ENCODE peak calls at places on chromosome 18, in five cellular contexts. V, X, J, R and Y are unnamed samples.

GRCh38 chr18:14925281-14925709 is 177.3 kb downstream of the ANKRD30B start:
- DNase-seq in X (no peak), V (no peak), J (no peak), R (no peak), Y (no peak)

GRCh38 chr18:48949051-48949605 is 1.6 kb downstream of the SMAD7 start:
- DNase-seq in X (no peak), R (no peak), V (no peak), J (peak), Y (no peak)

GRCh38 chr18:45320724-45321123 is 294.6 kb upstream of the SLC14A2 start:
- DNase-seq in V (peak), J (no peak), R (no peak), X (no peak), Y (no peak)

GRCh38 chr18:2908166-2908945 is 61.5 kb downstream of the EMILIN2 start:
- DNase-seq in R (no peak), J (no peak), X (no peak), V (no peak), Y (no peak)

GRCh38 chr18:33578371-33579146 is 540 bp downstream of the ASXL3 start:
- DNase-seq in V (no peak), R (no peak), X (no peak), J (peak), Y (no peak)

GRCh38 chr18:49050462-49050861 is 99.7 kb upstream of the SMAD7 start:
- DNase-seq in X (no peak), J (no peak), V (no peak), R (no peak), Y (no peak)

GRCh38 chr18:79789091-79789891 is 8.4 kb upstream of the KCNG2 start:
- DNase-seq in V (no peak), J (no peak), R (no peak), X (peak), Y (no peak)

GRCh38 chr18:10152475-10152874 is 238.7 kb downstream of the VAPA start:
- DNase-seq in X (no peak), V (no peak), J (peak), R (no peak), Y (no peak)

GRCh38 chr18:5467666-5468065 is 76.1 kb downstream of the EPB41L3 start:
- DNase-seq in J (no peak), V (no peak), X (no peak), R (no peak), Y (no peak)

GRCh38 chr18:26545737-26546136 is 2.6 kb downstream of the KCTD1 start:
- DNase-seq in J (no peak), X (no peak), V (no peak), R (no peak), Y (no peak)

GRCh38 chr18:26192233-26192632 is 34.0 kb upstream of the TAF4B start:
- DNase-seq in V (no peak), X (no peak), R (no peak), J (no peak), Y (no peak)

GRCh38 chr18:75638223-75638596 is 210.7 kb upstream of the SMIM21 start:
- DNase-seq in V (peak), J (no peak), R (no peak), X (no peak), Y (peak)

GRCh38 chr18:49884465-49884864 is 71.1 kb upstream of the ACAA2 start:
- DNase-seq in R (no peak), X (no peak), V (no peak), J (no peak), Y (no peak)

GRCh38 chr18:27860011-27860410 is 316.9 kb downstream of the CDH2 start:
- DNase-seq in V (no peak), R (no peak), J (no peak), X (no peak), Y (no peak)

GRCh38 chr18:48300463-48300961 is 108.7 kb downstream of the ZBTB7C start:
- DNase-seq in V (no peak), R (peak), J (peak), X (no peak), Y (no peak)

GRCh38 chr18:54235871-54236270 is 11.4 kb upstream of the MBD2 start:
- DNase-seq in V (no peak), X (no peak), J (no peak), R (no peak), Y (no peak)

GRCh38 chr18:69257861-69258458 is 142.7 kb upstream of the DOK6 start:
- DNase-seq in X (no peak), V (peak), R (no peak), J (no peak), Y (peak)

GRCh38 chr18:58438984-58439311 is 189.9 kb downstream of the ALPK2 start:
- DNase-seq in J (no peak), X (no peak), R (no peak), V (no peak), Y (no peak)

GRCh38 chr18:27922780-27923179 is 254.2 kb downstream of the CDH2 start:
- DNase-seq in X (no peak), R (no peak), J (no peak), V (no peak), Y (no peak)

DNA sequence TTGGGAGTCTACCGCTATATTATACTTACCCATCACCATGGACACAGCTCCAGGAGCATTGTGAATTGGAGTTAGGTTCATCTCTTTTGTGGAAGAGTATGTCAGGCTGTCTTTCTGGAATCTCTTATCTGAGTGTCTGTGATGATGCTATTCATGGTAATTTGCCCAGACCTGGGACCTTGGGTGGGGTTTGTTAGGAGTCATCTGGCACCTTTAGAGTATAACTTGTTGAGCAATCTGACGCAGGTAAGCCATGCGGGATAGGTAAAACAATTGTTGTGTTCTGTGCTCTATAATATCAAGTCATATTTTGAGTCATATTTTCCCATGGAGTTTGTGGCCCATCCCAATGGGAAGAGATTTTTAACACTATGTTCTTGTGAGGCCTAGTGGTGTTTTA is 49.7 kb upstream of the MAPRE2 start:
- DNase-seq in J (no peak), X (no peak), R (no peak), V (no peak), Y (no peak)
- H3K27ac ChIP-seq in J (no peak), X (no peak), R (no peak), V (no peak), Y (no peak)

GRCh38 chr18:61167902-61168301 is 165.3 kb upstream of the CDH20 start:
- DNase-seq in J (no peak), R (no peak), V (no peak), X (no peak), Y (no peak)
- H3K27ac ChIP-seq in J (no peak), R (no peak), V (no peak), X (no peak), Y (no peak)

GRCh38 chr18:22705328-22705727 is 227.8 kb upstream of the RBBP8 start:
- DNase-seq in R (no peak), X (no peak), J (no peak), V (peak), Y (peak)

GRCh38 chr18:22713511-22713910 is 219.6 kb upstream of the RBBP8 start:
- DNase-seq in X (no peak), J (no peak), V (peak), R (no peak), Y (peak)

GRCh38 chr18:22711381-22711717 is 221.8 kb upstream of the RBBP8 start:
- DNase-seq in R (no peak), X (no peak), J (no peak), V (peak), Y (no peak)

GRCh38 chr18:22709288-22710060 is 223.7 kb upstream of the RBBP8 start:
- DNase-seq in R (peak), J (no peak), X (no peak), V (peak), Y (peak)

GRCh38 chr18:22710628-22711380 is 222.3 kb upstream of the RBBP8 start:
- DNase-seq in J (peak), X (no peak), V (peak), R (peak), Y (peak)
- H3K27ac ChIP-seq in J (peak), X (peak), V (no peak), R (peak), Y (peak)

GRCh38 chr18:22060361-22060760 is 109.0 kb upstream of the GATA6 start:
- DNase-seq in V (no peak), J (no peak), X (no peak), R (no peak), Y (no peak)
- H3K27ac ChIP-seq in V (no peak), J (no peak), X (no peak), R (no peak), Y (no peak)

GRCh38 chr18:23380817-23381216 is 72.3 kb upstream of the RIOK3 start:
- DNase-seq in V (peak), X (no peak), J (no peak), R (no peak), Y (no peak)
- H3K27ac ChIP-seq in V (no peak), X (no peak), J (no peak), R (no peak), Y (no peak)